ENCODE peak calls at places on chromosome 4, in five cellular contexts. S is HepG2, J is ovary, A is transverse colon, C is K562. L is an unnamed sample.
A peak's percentile ranks its signal among the peaks of the same experiment; 100 is the strongest.

GRCh38 chr4:41148292-41148691 is 66.0 kb downstream of the APBB2 start:
- DNase-seq in S (no peak), J (no peak), A (no peak), C (no peak), L (no peak)

GRCh38 chr4:1472148-1472797 is 66.0 kb upstream of the NKX1-1 start:
- DNase-seq in S (no peak), J (peak; percentile 16), A (peak; percentile 1), C (no peak), L (no peak)

GRCh38 chr4:137390707-137391106 is 141.6 kb downstream of the PCDH18 start:
- DNase-seq in S (no peak), J (no peak), A (no peak), C (no peak), L (no peak)

GRCh38 chr4:14668296-14668695 is 334.0 kb upstream of the CPEB2 start:
- DNase-seq in S (no peak), J (no peak), A (no peak), C (no peak), L (no peak)

GRCh38 chr4:159010100-159010499 is 92.8 kb upstream of the RAPGEF2 start:
- DNase-seq in S (no peak), J (no peak), A (no peak), C (no peak), L (no peak)

GRCh38 chr4:22099896-22100295 is 151.3 kb upstream of the KCNIP4 start:
- DNase-seq in S (no peak), J (no peak), A (no peak), C (no peak), L (no peak)

GRCh38 chr4:176150283-176150682 is 45.1 kb downstream of the SPATA4 start:
- DNase-seq in S (peak; percentile 5), J (no peak), A (no peak), C (no peak), L (no peak)

GRCh38 chr4:7043521-7044414 is 596 bp downstream of the TADA2B start:
- DNase-seq in S (no peak), J (peak; percentile 71), A (peak; percentile 58), C (peak; percentile 57), L (no peak)

GRCh38 chr4:93693141-93693540 is 135.4 kb upstream of the ATOH1 start:
- DNase-seq in S (no peak), J (no peak), A (no peak), C (no peak), L (no peak)

GRCh38 chr4:15778191-15778741 is at the start of gene CD38:
- DNase-seq in S (no peak), J (no peak), A (peak; percentile 68), C (no peak), L (no peak)

GRCh38 chr4:76955187-76955586 is 5.6 kb downstream of the SEPTIN11 start:
- DNase-seq in S (no peak), J (no peak), A (no peak), C (no peak), L (no peak)

GRCh38 chr4:6333301-6334202 is 63.9 kb downstream of the WFS1 start:
- DNase-seq in S (no peak), J (no peak), A (no peak), C (peak; percentile 59), L (no peak)

GRCh38 chr4:102196221-102196620 is 149.1 kb downstream of the SLC39A8 start:
- DNase-seq in S (no peak), J (no peak), A (no peak), C (no peak), L (no peak)

DNA sequence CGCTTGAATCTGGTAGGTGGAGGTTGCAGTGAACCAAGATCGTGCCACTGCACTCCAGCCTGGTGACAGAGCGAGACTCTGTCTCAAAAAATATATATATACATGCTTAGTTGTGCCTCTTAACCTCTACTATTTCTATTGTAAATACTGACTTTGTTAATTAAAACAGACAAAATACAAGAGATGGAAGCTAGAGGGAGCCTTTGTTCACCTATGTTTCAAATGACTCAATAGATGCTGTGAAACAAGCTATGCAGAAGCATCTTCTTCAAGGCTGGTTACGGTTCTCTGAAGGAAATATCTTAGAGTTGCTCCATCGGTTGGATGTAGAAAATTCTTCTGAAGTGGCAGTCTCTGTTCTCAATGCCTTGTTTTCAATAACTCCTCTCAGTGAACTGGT is 6.2 kb downstream of the NCAPG start:
- DNase-seq in S (peak; percentile 29), J (no peak), A (no peak), C (no peak), L (no peak)
- TF ChIP-seq CTCF in S (peak; percentile 55), J (peak; percentile 47), A (peak; percentile 54), C (peak; percentile 7), L (peak; percentile 41)

DNA sequence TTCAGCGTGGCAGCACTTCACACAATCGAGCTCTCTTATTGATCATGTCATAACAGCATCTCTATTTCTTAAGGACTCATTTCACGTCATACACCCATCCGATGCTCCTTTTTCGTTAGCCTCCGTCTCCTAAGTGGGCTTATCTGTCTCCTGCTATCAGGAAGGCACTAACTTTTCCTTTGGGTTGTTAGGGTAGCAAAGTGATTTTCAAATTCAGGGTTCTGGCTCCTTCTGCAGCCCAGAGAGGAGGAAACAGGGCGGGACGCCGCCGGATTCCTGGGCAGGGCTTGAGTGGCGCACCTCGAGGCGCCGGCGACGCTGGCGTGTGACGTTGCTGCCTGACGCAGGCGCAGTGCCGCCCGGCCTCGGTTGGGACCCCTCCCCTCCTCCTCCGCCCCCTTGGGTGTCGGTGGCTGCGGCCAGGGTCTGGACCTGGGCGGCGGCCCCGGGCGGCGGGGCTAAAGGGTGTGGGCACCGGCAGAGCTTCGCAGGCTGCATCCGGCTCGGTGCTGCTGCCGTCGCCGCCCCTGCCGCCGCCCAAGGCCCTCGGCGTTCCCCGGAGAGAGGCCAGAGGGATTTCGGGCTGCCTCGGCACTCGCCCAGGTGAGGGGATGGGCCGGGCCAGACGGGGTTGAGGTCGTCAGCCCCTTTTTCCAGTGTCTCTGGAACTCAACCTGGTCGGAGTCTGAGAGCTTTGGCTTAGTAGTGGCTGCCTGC is at the start of gene BLTP1:
- DNase-seq in S (peak; percentile 75), J (peak; percentile 93), A (peak; percentile 93), C (peak; percentile 94), L (peak; percentile 73)
- TF ChIP-seq POLR2A in S (no peak), J (peak; percentile 76), A (peak; percentile 70), C (peak; percentile 88), L (peak; percentile 79)

GRCh38 chr4:38503689-38504395 is 160.2 kb upstream of the KLF3 start:
- DNase-seq in S (no peak), J (no peak), A (no peak), C (no peak), L (no peak)
- TF ChIP-seq EP300 in S (no peak), J (no peak), A (no peak), C (no peak), L (no peak)

GRCh38 chr4:180449395-180449956 is 1793.7 kb upstream of the TENM3 start:
- DNase-seq in S (peak; percentile 46), J (no peak), A (no peak), C (no peak), L (no peak)
- TF ChIP-seq CTCF in S (peak; percentile 56), J (no peak), A (peak; percentile 24), C (no peak), L (peak; percentile 38)